ENCODE peak calls at places on chromosome 5, in six cellular contexts. N is IMR-90, V is WERI-Rb-1, T is cardiac muscle cell, F is psoas muscle, D is transverse colon. O is an unnamed sample. For H3K27me3, the result is how much of the 10 kb centered on the place peaks cover.

GRCh38 chr5:137119321-137119720 is 379.8 kb downstream of the SPOCK1 start:
- DNase-seq in N (no peak), V (no peak), T (no peak), F (no peak), D (no peak), O (peak)

GRCh38 chr5:31232273-31232888 is 38.9 kb downstream of the CDH6 start:
- DNase-seq in N (peak), V (peak), T (peak), F (no peak), D (no peak), O (no peak)

GRCh38 chr5:111384220-111384619 is 128.1 kb downstream of the STARD4 start:
- DNase-seq in N (no peak), V (no peak), T (peak), F (no peak), D (no peak), O (no peak)

GRCh38 chr5:66848749-66849641 is 252.8 kb downstream of the MAST4 start:
- DNase-seq in N (peak), V (no peak), T (peak), F (no peak), D (no peak), O (no peak)

GRCh38 chr5:143779506-143779905 is 32.5 kb upstream of the HMHB1 start:
- DNase-seq in N (no peak), V (no peak), T (no peak), F (no peak), D (no peak), O (no peak)

GRCh38 chr5:121968910-121969607 is 7.3 kb downstream of the SRFBP1 start:
- DNase-seq in N (peak), V (no peak), T (peak), F (no peak), D (no peak), O (peak)

GRCh38 chr5:181127456-181127855 is 3.5 kb downstream of the OR2V1 start:
- DNase-seq in N (no peak), V (no peak), T (no peak), F (no peak), D (no peak), O (no peak)

GRCh38 chr5:134543820-134544692 is 18.6 kb downstream of the JADE2 start:
- DNase-seq in N (no peak), V (no peak), T (no peak), F (peak), D (peak), O (no peak)

GRCh38 chr5:32713396-32714381 is 2.6 kb downstream of the NPR3 start:
- DNase-seq in N (peak), V (no peak), T (peak), F (no peak), D (peak), O (no peak)

GRCh38 chr5:164013077-164013670 is 507.8 kb downstream of the MAT2B start:
- DNase-seq in N (peak), V (peak), T (peak), F (no peak), D (peak), O (no peak)

GRCh38 chr5:156383510-156383909 is 56.5 kb downstream of the SGCD start:
- DNase-seq in N (peak), V (no peak), T (peak), F (no peak), D (no peak), O (peak)

GRCh38 chr5:65961644-65962043 is 35.3 kb downstream of the ERBIN start:
- DNase-seq in N (peak), V (no peak), T (peak), F (no peak), D (no peak), O (no peak)

GRCh38 chr5:110056580-110057114 is 366.9 kb downstream of the MAN2A1 start:
- DNase-seq in N (no peak), V (no peak), T (no peak), F (no peak), D (no peak), O (no peak)

GRCh38 chr5:179191506-179192184 is 131.5 kb downstream of the ZNF354C start:
- DNase-seq in N (no peak), V (no peak), T (no peak), F (peak), D (no peak), O (no peak)

GRCh38 chr5:179605026-179605833 is 18.2 kb downstream of the HNRNPH1 start:
- DNase-seq in N (peak), V (no peak), T (no peak), F (no peak), D (no peak), O (no peak)

GRCh38 chr5:115962565-115963402 is 509 bp downstream of the LVRN start:
- DNase-seq in N (no peak), V (peak), T (peak), F (peak), D (peak), O (no peak)

GRCh38 chr5:135719428-135720063 is 114.9 kb upstream of the SLC25A48 start:
- DNase-seq in N (no peak), V (no peak), T (no peak), F (no peak), D (peak), O (no peak)

GRCh38 chr5:147520450-147520849 is 10.6 kb upstream of the DPYSL3 start:
- DNase-seq in N (peak), V (no peak), T (peak), F (no peak), D (no peak), O (no peak)

GRCh38 chr5:90866333-90866732 is 307.7 kb downstream of the ADGRV1 start:
- DNase-seq in N (peak), V (no peak), T (peak), F (no peak), D (no peak), O (no peak)

GRCh38 chr5:38660194-38660668 is 103.8 kb upstream of the LIFR start:
- DNase-seq in N (no peak), V (no peak), T (no peak), F (peak), D (no peak), O (no peak)

GRCh38 chr5:122091942-122092600 is 14.0 kb upstream of the LOX start:
- DNase-seq in N (peak), V (no peak), T (peak), F (no peak), D (no peak), O (no peak)

GRCh38 chr5:53087596-53087995 is 22.0 kb downstream of the MOCS2 start:
- DNase-seq in N (no peak), V (no peak), T (peak), F (no peak), D (no peak), O (no peak)

GRCh38 chr5:38420691-38421395 is 135.6 kb downstream of the LIFR start:
- DNase-seq in N (peak), V (peak), T (peak), F (no peak), D (peak), O (no peak)

GRCh38 chr5:179819296-179820126 is 1.2 kb upstream of the SQSTM1 start:
- DNase-seq in N (peak), V (peak), T (peak), F (peak), D (peak), O (no peak)

GRCh38 chr5:173714551-173715428 is 98.3 kb upstream of the BOD1 start:
- DNase-seq in N (peak), V (no peak), T (peak), F (no peak), D (no peak), O (peak)

GRCh38 chr5:80569961-80570786 is at the start of gene ANKRD34B:
- DNase-seq in N (no peak), V (peak), T (peak), F (no peak), D (no peak), O (no peak)

GRCh38 chr5:147234825-147235635 is at the start of gene STK32A:
- DNase-seq in N (no peak), V (peak), T (peak), F (peak), D (peak), O (no peak)

GRCh38 chr5:54443264-54443663 is 12.2 kb upstream of the HSPB3 start:
- DNase-seq in N (peak), V (no peak), T (peak), F (no peak), D (no peak), O (no peak)

GRCh38 chr5:14148483-14148882 is 5.3 kb downstream of the TRIO start:
- DNase-seq in N (no peak), V (no peak), T (no peak), F (no peak), D (no peak), O (no peak)

GRCh38 chr5:121292664-121293063 is 559.0 kb upstream of the FTMT start:
- DNase-seq in N (no peak), V (no peak), T (no peak), F (no peak), D (no peak), O (no peak)

GRCh38 chr5:170483701-170484458 is 19.9 kb upstream of the KCNIP1 start:
- DNase-seq in N (no peak), V (no peak), T (peak), F (no peak), D (no peak), O (no peak)

GRCh38 chr5:152514827-152515397 is 109.8 kb upstream of the NMUR2 start:
- DNase-seq in N (peak), V (no peak), T (peak), F (no peak), D (no peak), O (no peak)

GRCh38 chr5:123124495-123125171 is 35.6 kb downstream of the PRDM6 start:
- DNase-seq in N (no peak), V (no peak), T (peak), F (no peak), D (no peak), O (no peak)

DNA sequence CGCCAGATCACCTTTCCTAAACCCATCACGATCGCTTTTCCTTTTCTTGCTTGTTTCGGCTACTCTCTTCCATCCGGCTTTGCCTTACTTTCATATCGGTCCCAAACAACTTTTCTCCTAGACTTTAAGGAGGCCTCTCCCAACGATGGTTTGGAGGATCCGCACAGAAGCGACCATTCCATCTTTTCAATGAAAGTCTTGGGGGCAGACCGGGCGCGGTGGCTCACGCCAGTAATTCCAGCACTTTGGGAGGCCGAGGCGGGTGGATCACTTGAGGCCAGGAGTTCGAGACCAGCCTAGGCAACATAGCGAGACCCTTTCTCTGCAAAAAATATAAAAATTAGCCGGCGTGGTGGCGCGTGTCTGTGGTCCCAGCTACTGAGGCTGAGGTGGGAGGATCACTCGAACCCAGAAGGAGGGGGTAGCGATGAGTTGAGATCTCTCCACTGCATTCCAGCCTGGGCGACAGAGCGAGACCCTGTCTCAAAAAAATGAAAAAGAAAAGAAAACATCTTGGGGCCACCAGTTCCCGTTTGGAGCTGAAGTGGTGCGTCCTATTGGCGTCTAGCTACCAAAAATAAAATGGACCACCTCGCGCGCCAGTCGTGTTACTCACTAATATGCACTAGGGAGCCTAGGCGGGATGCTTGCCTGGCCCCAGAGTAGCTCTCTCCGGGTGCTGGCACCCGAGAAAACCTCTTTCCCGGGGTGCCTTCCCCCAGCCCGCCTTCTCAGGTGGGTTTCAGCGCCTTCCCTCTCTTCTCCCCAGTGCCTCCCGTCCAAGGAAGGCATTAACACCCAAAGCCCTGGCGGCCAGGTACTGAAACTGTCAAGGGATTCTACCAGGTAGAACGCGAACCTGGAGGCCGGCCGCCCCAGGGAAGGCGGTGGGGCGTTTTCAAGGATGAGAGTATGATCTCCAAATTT is 800 bp upstream of the AP3B1 start:
- DNase-seq in N (no peak), V (peak), T (peak), F (peak), D (peak), O (no peak)
- TF ChIP-seq CTCF in N (peak), V (peak), T (peak), F (no peak), D (peak), O (peak)

DNA sequence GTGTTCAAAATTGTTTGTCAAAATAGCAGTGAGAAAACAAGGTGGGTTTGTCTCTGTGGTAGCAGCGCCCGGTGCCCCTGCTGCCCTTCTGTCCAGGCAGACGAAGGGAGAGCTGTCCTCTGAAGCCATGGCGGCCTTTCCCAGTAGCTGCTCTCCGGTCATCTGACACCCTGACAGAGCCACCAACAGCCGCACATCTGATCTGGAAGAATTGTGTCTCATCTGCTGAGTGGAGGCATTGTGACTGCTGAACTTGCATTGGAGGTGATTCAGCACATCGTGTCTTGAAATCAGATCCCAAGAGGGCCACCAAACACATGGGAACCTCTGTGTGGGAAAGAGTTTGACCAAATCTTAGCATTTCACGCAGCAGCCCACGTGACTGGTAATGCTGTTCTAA is 337.6 kb upstream of the IRX1 start:
- DNase-seq in N (no peak), V (no peak), T (no peak), F (no peak), D (no peak), O (no peak)
- H3K27me3 ChIP-seq in N (under half), V (half or more), T (under half), F (under half), D (under half), O (under half)

GRCh38 chr5:15472116-15472515 is 27.9 kb upstream of the FBXL7 start:
- DNase-seq in N (no peak), V (no peak), T (no peak), F (no peak), D (no peak), O (no peak)
- TF ChIP-seq CTCF in N (no peak), V (no peak), T (no peak), F (no peak), D (no peak), O (no peak)

DNA sequence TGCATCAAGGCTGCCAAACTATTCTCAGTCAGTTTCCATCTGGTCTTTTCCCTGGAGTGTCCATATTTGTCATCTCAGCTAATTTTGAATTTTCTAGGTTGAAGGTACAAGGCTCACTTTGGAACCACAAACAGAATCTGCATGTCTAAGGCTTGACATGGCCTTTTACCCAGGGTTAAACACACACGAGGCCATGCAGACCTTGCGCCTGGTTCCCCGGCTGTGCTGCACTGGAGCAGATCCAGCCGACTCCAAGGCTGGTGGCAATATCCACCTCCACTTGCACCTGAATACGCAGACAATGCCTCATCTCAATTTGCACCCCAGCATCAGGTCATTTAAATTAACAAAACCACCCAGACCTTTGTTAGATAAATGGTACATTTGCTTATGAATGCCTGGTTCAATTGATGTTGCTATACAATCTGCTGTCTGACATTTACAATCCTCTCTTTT is 276.2 kb downstream of the HSPA4 start:
- DNase-seq in N (no peak), V (no peak), T (no peak), F (no peak), D (no peak), O (no peak)
- H3K27me3 ChIP-seq in N (under half), V (under half), T (under half), F (under half), D (under half), O (under half)

GRCh38 chr5:6721442-6721841 is 8.2 kb downstream of the TENT4A start:
- DNase-seq in N (no peak), V (no peak), T (no peak), F (no peak), D (no peak), O (no peak)
- TF ChIP-seq CTCF in N (no peak), V (no peak), T (no peak), F (no peak), D (no peak), O (no peak)